ENCODE peak calls at places on chromosome 9, in six cellular contexts. One of them, this sample, is unnamed.

GRCh38 chr9:7656648-7657047 is 142.9 kb downstream of the DMAC1 start:
- DNase-seq in K562: no peak
- DNase-seq in SK-N-SH: no peak
- DNase-seq in thyroid gland: peak; percentile 6
- DNase-seq in colonic mucosa: peak; percentile 46
- DNase-seq in heart left ventricle: peak; percentile 20
- DNase-seq in this sample: peak; percentile 13

GRCh38 chr9:100355561-100355960 is 2.8 kb upstream of the TEX10 start:
- DNase-seq in heart left ventricle: no peak
- DNase-seq in colonic mucosa: no peak
- DNase-seq in SK-N-SH: no peak
- DNase-seq in thyroid gland: no peak
- DNase-seq in K562: no peak
- DNase-seq in this sample: no peak

GRCh38 chr9:20659474-20659962 is 24.5 kb upstream of the FOCAD start:
- DNase-seq in heart left ventricle: no peak
- DNase-seq in SK-N-SH: no peak
- DNase-seq in K562: no peak
- DNase-seq in colonic mucosa: no peak
- DNase-seq in thyroid gland: no peak
- DNase-seq in this sample: no peak

GRCh38 chr9:136312436-136312835 is 8.5 kb upstream of the CCDC187 start:
- DNase-seq in SK-N-SH: peak; percentile 92
- DNase-seq in thyroid gland: peak; percentile 24
- DNase-seq in colonic mucosa: no peak
- DNase-seq in K562: peak; percentile 78
- DNase-seq in heart left ventricle: no peak
- DNase-seq in this sample: peak; percentile 31

GRCh38 chr9:96071245-96072124 is 196.0 kb downstream of the ERCC6L2 start:
- DNase-seq in K562: peak; percentile 40
- DNase-seq in heart left ventricle: no peak
- DNase-seq in SK-N-SH: peak; percentile 63
- DNase-seq in colonic mucosa: no peak
- DNase-seq in thyroid gland: peak; percentile 43
- DNase-seq in this sample: no peak

GRCh38 chr9:133590231-133590855 is 18.8 kb downstream of the FAM163B start:
- DNase-seq in thyroid gland: no peak
- DNase-seq in K562: no peak
- DNase-seq in SK-N-SH: no peak
- DNase-seq in colonic mucosa: no peak
- DNase-seq in heart left ventricle: no peak
- DNase-seq in this sample: no peak

GRCh38 chr9:35605336-35606137 is 475 bp downstream of the TESK1 start:
- DNase-seq in colonic mucosa: peak; percentile 45
- DNase-seq in thyroid gland: peak; percentile 32
- DNase-seq in K562: no peak
- DNase-seq in heart left ventricle: peak; percentile 34
- DNase-seq in SK-N-SH: peak; percentile 88
- DNase-seq in this sample: peak; percentile 35

GRCh38 chr9:15416880-15417279 is 5.8 kb upstream of the SNAPC3 start:
- DNase-seq in SK-N-SH: peak; percentile 58
- DNase-seq in colonic mucosa: peak; percentile 69
- DNase-seq in thyroid gland: peak; percentile 48
- DNase-seq in K562: peak; percentile 30
- DNase-seq in heart left ventricle: no peak
- DNase-seq in this sample: peak; percentile 66

GRCh38 chr9:36873247-36873875 is 160.7 kb downstream of the PAX5 start:
- DNase-seq in heart left ventricle: peak; percentile 60
- DNase-seq in thyroid gland: peak; percentile 76
- DNase-seq in colonic mucosa: peak; percentile 76
- DNase-seq in SK-N-SH: peak; percentile 86
- DNase-seq in K562: peak; percentile 60
- DNase-seq in this sample: peak; percentile 81

GRCh38 chr9:109534151-109534550 is 36.0 kb upstream of the PTPN3 start:
- DNase-seq in heart left ventricle: no peak
- DNase-seq in K562: no peak
- DNase-seq in thyroid gland: no peak
- DNase-seq in SK-N-SH: no peak
- DNase-seq in colonic mucosa: no peak
- DNase-seq in this sample: no peak

GRCh38 chr9:77455312-77455927 is 192.7 kb downstream of the GNA14 start:
- DNase-seq in heart left ventricle: no peak
- DNase-seq in thyroid gland: no peak
- DNase-seq in colonic mucosa: peak; percentile 76
- DNase-seq in SK-N-SH: no peak
- DNase-seq in K562: no peak
- DNase-seq in this sample: peak; percentile 74

GRCh38 chr9:36535106-36535505 is 37.6 kb upstream of the MELK start:
- DNase-seq in heart left ventricle: no peak
- DNase-seq in SK-N-SH: no peak
- DNase-seq in thyroid gland: no peak
- DNase-seq in K562: no peak
- DNase-seq in colonic mucosa: no peak
- DNase-seq in this sample: no peak

GRCh38 chr9:132896264-132896663 is 17.6 kb downstream of the SPACA9 start:
- DNase-seq in K562: no peak
- DNase-seq in colonic mucosa: no peak
- DNase-seq in SK-N-SH: no peak
- DNase-seq in thyroid gland: no peak
- DNase-seq in heart left ventricle: no peak
- DNase-seq in this sample: no peak

GRCh38 chr9:136538599-136539426 is 7.0 kb downstream of the NOTCH1 start:
- DNase-seq in SK-N-SH: no peak
- DNase-seq in thyroid gland: no peak
- DNase-seq in heart left ventricle: peak; percentile 70
- DNase-seq in colonic mucosa: peak; percentile 86
- DNase-seq in K562: no peak
- DNase-seq in this sample: peak; percentile 62

GRCh38 chr9:113898151-113898550 is 22.0 kb downstream of the ZNF618 start:
- DNase-seq in colonic mucosa: no peak
- DNase-seq in K562: no peak
- DNase-seq in heart left ventricle: no peak
- DNase-seq in SK-N-SH: no peak
- DNase-seq in thyroid gland: no peak
- DNase-seq in this sample: no peak

GRCh38 chr9:133738039-133738805 is at the start of gene SARDH:
- DNase-seq in K562: peak; percentile 64
- DNase-seq in thyroid gland: peak; percentile 68
- DNase-seq in SK-N-SH: peak; percentile 98
- DNase-seq in heart left ventricle: peak; percentile 52
- DNase-seq in colonic mucosa: peak; percentile 45
- DNase-seq in this sample: peak; percentile 52

GRCh38 chr9:71036501-71036900 is 84.9 kb downstream of the TRPM3 start:
- DNase-seq in colonic mucosa: no peak
- DNase-seq in heart left ventricle: no peak
- DNase-seq in K562: no peak
- DNase-seq in SK-N-SH: no peak
- DNase-seq in thyroid gland: peak; percentile 29
- DNase-seq in this sample: no peak

GRCh38 chr9:95276395-95276954 is 41.0 kb downstream of the FANCC start:
- DNase-seq in thyroid gland: no peak
- DNase-seq in colonic mucosa: no peak
- DNase-seq in SK-N-SH: no peak
- DNase-seq in heart left ventricle: no peak
- DNase-seq in K562: no peak
- DNase-seq in this sample: no peak

GRCh38 chr9:86287013-86287412 is 4.7 kb upstream of the ISCA1 start:
- DNase-seq in heart left ventricle: no peak
- DNase-seq in thyroid gland: peak; percentile 9
- DNase-seq in SK-N-SH: peak; percentile 24
- DNase-seq in K562: peak; percentile 20
- DNase-seq in colonic mucosa: no peak
- DNase-seq in this sample: no peak

GRCh38 chr9:107141967-107142366 is 141.1 kb upstream of the RAD23B start:
- DNase-seq in heart left ventricle: no peak
- DNase-seq in SK-N-SH: no peak
- DNase-seq in colonic mucosa: no peak
- DNase-seq in K562: no peak
- DNase-seq in thyroid gland: no peak
- DNase-seq in this sample: no peak

GRCh38 chr9:12231832-12232231 is 461.4 kb upstream of the TYRP1 start:
- DNase-seq in K562: no peak
- DNase-seq in thyroid gland: no peak
- DNase-seq in colonic mucosa: no peak
- DNase-seq in heart left ventricle: no peak
- DNase-seq in SK-N-SH: no peak
- DNase-seq in this sample: no peak

GRCh38 chr9:89149726-89150125 is 28.9 kb downstream of the SHC3 start:
- DNase-seq in colonic mucosa: no peak
- DNase-seq in thyroid gland: no peak
- DNase-seq in heart left ventricle: no peak
- DNase-seq in K562: no peak
- DNase-seq in SK-N-SH: no peak
- DNase-seq in this sample: no peak

GRCh38 chr9:136946893-136947891 is 2.1 kb downstream of the C8G start:
- DNase-seq in colonic mucosa: no peak
- DNase-seq in SK-N-SH: no peak
- DNase-seq in thyroid gland: peak; percentile 62
- DNase-seq in K562: no peak
- DNase-seq in heart left ventricle: no peak
- DNase-seq in this sample: no peak

GRCh38 chr9:16901589-16901988 is 31.1 kb upstream of the BNC2 start:
- DNase-seq in thyroid gland: no peak
- DNase-seq in heart left ventricle: no peak
- DNase-seq in colonic mucosa: no peak
- DNase-seq in K562: no peak
- DNase-seq in SK-N-SH: no peak
- DNase-seq in this sample: no peak

DNA sequence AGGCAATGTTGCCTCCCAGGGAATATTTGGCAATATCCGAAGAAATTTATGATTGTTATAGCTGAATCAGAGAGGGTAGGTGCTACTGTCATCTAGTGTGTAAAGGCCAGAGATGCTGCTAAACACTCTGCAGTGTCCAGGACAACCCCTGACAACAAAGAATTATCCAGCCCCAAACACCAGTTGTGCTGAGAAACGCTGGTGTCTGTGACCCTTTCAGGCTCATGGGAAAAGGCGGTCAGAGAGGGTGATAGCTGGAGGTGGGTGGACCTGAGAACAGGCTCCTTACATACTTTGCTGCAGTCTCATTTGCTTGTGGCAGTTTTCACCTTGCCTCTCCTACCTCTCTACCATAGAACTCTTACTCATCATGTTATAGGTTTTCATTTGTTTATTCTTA is 295.3 kb upstream of the DMRT1 start:
- DNase-seq in K562: no peak
- DNase-seq in thyroid gland: no peak
- DNase-seq in SK-N-SH: no peak
- DNase-seq in heart left ventricle: no peak
- DNase-seq in colonic mucosa: no peak
- DNase-seq in this sample: no peak
- H3K27ac ChIP-seq in K562: no peak overlapping the region
- H3K27ac ChIP-seq in thyroid gland: no peak overlapping the region
- H3K27ac ChIP-seq in SK-N-SH: no peak overlapping the region
- H3K27ac ChIP-seq in heart left ventricle: peak overlapping the region; percentile 69
- H3K27ac ChIP-seq in colonic mucosa: no peak overlapping the region
- H3K27ac ChIP-seq in this sample: peak overlapping the region; percentile 22

GRCh38 chr9:131575121-131575640 is 29.9 kb downstream of the PRRT1B start:
- DNase-seq in K562: no peak
- DNase-seq in SK-N-SH: no peak
- DNase-seq in heart left ventricle: no peak
- DNase-seq in thyroid gland: no peak
- DNase-seq in colonic mucosa: no peak
- DNase-seq in this sample: no peak

GRCh38 chr9:131578016-131578415 is 32.7 kb downstream of the PRRT1B start:
- DNase-seq in K562: no peak
- DNase-seq in heart left ventricle: no peak
- DNase-seq in thyroid gland: no peak
- DNase-seq in colonic mucosa: no peak
- DNase-seq in SK-N-SH: no peak
- DNase-seq in this sample: no peak

GRCh38 chr9:131577005-131578000 is 32.0 kb downstream of the PRRT1B start:
- DNase-seq in K562: no peak
- DNase-seq in thyroid gland: no peak
- DNase-seq in colonic mucosa: no peak
- DNase-seq in SK-N-SH: no peak
- DNase-seq in heart left ventricle: no peak
- DNase-seq in this sample: no peak

GRCh38 chr9:131578778-131579504 is 33.6 kb downstream of the PRRT1B start:
- DNase-seq in K562: no peak
- DNase-seq in thyroid gland: peak; percentile 12
- DNase-seq in colonic mucosa: no peak
- DNase-seq in SK-N-SH: peak; percentile 56
- DNase-seq in heart left ventricle: peak; percentile 18
- DNase-seq in this sample: peak; percentile 35

DNA sequence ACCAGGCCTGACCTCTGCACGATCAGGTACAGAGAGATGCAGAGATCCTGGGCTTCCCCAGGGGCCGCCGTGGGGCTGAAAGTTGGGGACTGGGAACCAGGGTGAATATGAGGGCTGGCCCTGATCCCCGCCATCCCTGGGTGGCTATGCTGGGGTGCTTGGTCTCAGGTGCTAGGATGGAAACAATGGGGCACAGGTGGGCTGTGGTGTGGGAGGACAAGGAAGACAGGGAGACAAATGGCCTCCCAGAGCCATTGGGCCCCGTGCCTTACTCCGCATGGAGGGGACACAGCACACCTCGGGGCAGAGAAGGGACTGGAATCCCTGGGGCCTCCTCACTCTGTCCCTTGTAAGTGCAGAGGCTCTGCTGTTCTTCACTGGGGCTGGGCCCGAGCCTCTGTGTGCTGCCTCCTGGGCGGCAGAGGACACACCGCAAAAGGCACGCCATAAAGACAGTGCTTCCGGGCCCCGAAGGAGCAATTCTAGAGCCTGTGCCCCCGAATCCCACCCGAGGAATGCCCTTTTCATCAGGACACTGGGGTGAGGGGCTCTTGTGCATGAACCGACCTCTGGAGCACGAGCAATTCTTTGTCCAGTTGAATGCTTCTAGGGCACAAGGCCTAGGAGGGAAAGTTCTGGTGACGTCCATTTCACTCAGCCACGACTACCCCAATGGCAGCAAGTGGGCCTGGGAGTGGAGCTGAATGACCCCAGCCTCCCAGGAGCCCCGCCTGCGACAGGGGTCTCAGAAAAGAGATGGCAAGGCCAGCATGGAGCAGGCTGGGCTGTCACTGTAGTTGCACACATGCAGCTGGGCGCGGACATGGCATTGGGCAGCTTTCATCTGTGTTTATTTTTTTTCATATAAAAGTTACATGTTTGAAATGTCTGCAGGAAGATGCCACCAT is 30.9 kb downstream of the PRRT1B start:
- DNase-seq in colonic mucosa: no peak
- DNase-seq in SK-N-SH: no peak
- DNase-seq in thyroid gland: no peak
- DNase-seq in heart left ventricle: no peak
- DNase-seq in K562: no peak
- DNase-seq in this sample: no peak
- H3K36me3 ChIP-seq in colonic mucosa: peaks cover 11% of the 10 kb centered on the region
- H3K36me3 ChIP-seq in SK-N-SH: peaks cover 21% of the 10 kb centered on the region
- H3K36me3 ChIP-seq in thyroid gland: peaks cover 26% of the 10 kb centered on the region
- H3K36me3 ChIP-seq in heart left ventricle: no peaks in the 10 kb centered on the region
- H3K36me3 ChIP-seq in K562: peaks cover 23% of the 10 kb centered on the region
- H3K36me3 ChIP-seq in this sample: no peaks in the 10 kb centered on the region

GRCh38 chr9:130854835-130855234 is 19.8 kb downstream of the ABL1 start:
- DNase-seq in K562: no peak
- DNase-seq in heart left ventricle: no peak
- DNase-seq in SK-N-SH: no peak
- DNase-seq in colonic mucosa: no peak
- DNase-seq in thyroid gland: no peak
- DNase-seq in this sample: no peak
- TF ChIP-seq CTCF in K562: no peak
- TF ChIP-seq CTCF in heart left ventricle: no peak
- TF ChIP-seq CTCF in SK-N-SH: no peak
- TF ChIP-seq CTCF in colonic mucosa: no peak
- TF ChIP-seq CTCF in thyroid gland: no peak
- TF ChIP-seq CTCF in this sample: no peak

GRCh38 chr9:115597330-115597729 is 479.4 kb upstream of the TNC start:
- DNase-seq in colonic mucosa: no peak
- DNase-seq in SK-N-SH: no peak
- DNase-seq in thyroid gland: no peak
- DNase-seq in heart left ventricle: no peak
- DNase-seq in K562: no peak
- DNase-seq in this sample: no peak
- H3K27ac ChIP-seq in colonic mucosa: no peak overlapping the region
- H3K27ac ChIP-seq in SK-N-SH: peak overlapping the region; percentile 89
- H3K27ac ChIP-seq in thyroid gland: no peak overlapping the region
- H3K27ac ChIP-seq in heart left ventricle: no peak overlapping the region
- H3K27ac ChIP-seq in K562: no peak overlapping the region
- H3K27ac ChIP-seq in this sample: no peak overlapping the region

This sample was measured in transverse colon.